ENCODE peak calls at places on chromosomes 6 and 20, in six cellular contexts. One of them, this sample, is unnamed.

GRCh38 chr6:27623103-27623502 is 150.2 kb upstream of the ZNF184 start:
- DNase-seq in body of pancreas: no peak
- DNase-seq in H9: no peak
- DNase-seq in pancreas: no peak
- DNase-seq in suprapubic skin: no peak
- DNase-seq in left ventricle myocardium inferior: no peak
- DNase-seq in this sample: no peak

GRCh38 chr20:19335341-19335740 is 122.9 kb downstream of the SLC24A3 start:
- DNase-seq in pancreas: no peak
- DNase-seq in left ventricle myocardium inferior: no peak
- DNase-seq in suprapubic skin: no peak
- DNase-seq in body of pancreas: no peak
- DNase-seq in H9: no peak
- DNase-seq in this sample: no peak

GRCh38 chr6:85679445-85680123 is 36.9 kb upstream of the SYNCRIP start:
- DNase-seq in suprapubic skin: no peak
- DNase-seq in H9: no peak
- DNase-seq in left ventricle myocardium inferior: no peak
- DNase-seq in pancreas: no peak
- DNase-seq in body of pancreas: no peak
- DNase-seq in this sample: no peak

GRCh38 chr6:166307082-166307980 is 861 bp downstream of the PRR18 start:
- DNase-seq in H9: peak
- DNase-seq in body of pancreas: peak
- DNase-seq in left ventricle myocardium inferior: no peak
- DNase-seq in pancreas: no peak
- DNase-seq in suprapubic skin: no peak
- DNase-seq in this sample: peak

GRCh38 chr6:104638841-104639290 is 220.9 kb downstream of the HACE1 start:
- DNase-seq in suprapubic skin: no peak
- DNase-seq in pancreas: no peak
- DNase-seq in body of pancreas: no peak
- DNase-seq in left ventricle myocardium inferior: peak
- DNase-seq in H9: no peak
- DNase-seq in this sample: no peak

GRCh38 chr20:18164356-18164755 is 26.7 kb downstream of the KAT14 start:
- DNase-seq in body of pancreas: no peak
- DNase-seq in pancreas: no peak
- DNase-seq in left ventricle myocardium inferior: no peak
- DNase-seq in H9: no peak
- DNase-seq in suprapubic skin: no peak
- DNase-seq in this sample: no peak

GRCh38 chr20:37347891-37348642 is 2.1 kb downstream of the SRC start:
- DNase-seq in pancreas: no peak
- DNase-seq in left ventricle myocardium inferior: no peak
- DNase-seq in body of pancreas: no peak
- DNase-seq in suprapubic skin: peak
- DNase-seq in H9: no peak
- DNase-seq in this sample: no peak

GRCh38 chr20:23396961-23397620 is 24.2 kb downstream of the NAPB start:
- DNase-seq in suprapubic skin: no peak
- DNase-seq in pancreas: no peak
- DNase-seq in body of pancreas: no peak
- DNase-seq in H9: no peak
- DNase-seq in left ventricle myocardium inferior: no peak
- DNase-seq in this sample: no peak

GRCh38 chr6:89977808-89978748 is 83.8 kb downstream of the GJA10 start:
- DNase-seq in suprapubic skin: no peak
- DNase-seq in left ventricle myocardium inferior: no peak
- DNase-seq in pancreas: no peak
- DNase-seq in H9: no peak
- DNase-seq in body of pancreas: no peak
- DNase-seq in this sample: no peak

GRCh38 chr6:90645634-90646033 is 58.8 kb upstream of the MAP3K7 start:
- DNase-seq in body of pancreas: no peak
- DNase-seq in H9: no peak
- DNase-seq in pancreas: no peak
- DNase-seq in left ventricle myocardium inferior: no peak
- DNase-seq in suprapubic skin: no peak
- DNase-seq in this sample: no peak

GRCh38 chr6:111985202-111985731 is 68.6 kb upstream of the CCN6 start:
- DNase-seq in pancreas: peak
- DNase-seq in suprapubic skin: no peak
- DNase-seq in H9: peak
- DNase-seq in left ventricle myocardium inferior: no peak
- DNase-seq in body of pancreas: peak
- DNase-seq in this sample: no peak

GRCh38 chr6:56827908-56828649 is 126.8 kb upstream of the BEND6 start:
- DNase-seq in body of pancreas: no peak
- DNase-seq in suprapubic skin: no peak
- DNase-seq in left ventricle myocardium inferior: no peak
- DNase-seq in pancreas: no peak
- DNase-seq in H9: no peak
- DNase-seq in this sample: no peak

GRCh38 chr20:19799325-19799724 is 41.3 kb downstream of the RIN2 start:
- DNase-seq in body of pancreas: no peak
- DNase-seq in left ventricle myocardium inferior: no peak
- DNase-seq in pancreas: no peak
- DNase-seq in suprapubic skin: no peak
- DNase-seq in H9: no peak
- DNase-seq in this sample: no peak

GRCh38 chr6:21764989-21765388 is 171.4 kb downstream of the SOX4 start:
- DNase-seq in suprapubic skin: no peak
- DNase-seq in H9: no peak
- DNase-seq in pancreas: no peak
- DNase-seq in body of pancreas: no peak
- DNase-seq in left ventricle myocardium inferior: no peak
- DNase-seq in this sample: no peak

GRCh38 chr6:15504581-15505350 is 158.1 kb downstream of the DTNBP1 start:
- DNase-seq in H9: no peak
- DNase-seq in body of pancreas: peak
- DNase-seq in pancreas: peak
- DNase-seq in left ventricle myocardium inferior: peak
- DNase-seq in suprapubic skin: peak
- DNase-seq in this sample: no peak

GRCh38 chr20:839015-839414 is 5.5 kb downstream of the FAM110A start:
- DNase-seq in suprapubic skin: no peak
- DNase-seq in body of pancreas: no peak
- DNase-seq in left ventricle myocardium inferior: no peak
- DNase-seq in H9: no peak
- DNase-seq in pancreas: no peak
- DNase-seq in this sample: no peak

GRCh38 chr20:60038400-60038799 is 80.2 kb downstream of the CDH26 start:
- DNase-seq in left ventricle myocardium inferior: no peak
- DNase-seq in H9: no peak
- DNase-seq in suprapubic skin: no peak
- DNase-seq in body of pancreas: no peak
- DNase-seq in pancreas: no peak
- DNase-seq in this sample: no peak

GRCh38 chr6:79432726-79433125 is 104.5 kb downstream of the LCA5 start:
- DNase-seq in H9: no peak
- DNase-seq in body of pancreas: no peak
- DNase-seq in suprapubic skin: no peak
- DNase-seq in pancreas: no peak
- DNase-seq in left ventricle myocardium inferior: no peak
- DNase-seq in this sample: no peak

GRCh38 chr6:79430913-79431312 is 106.3 kb downstream of the LCA5 start:
- DNase-seq in left ventricle myocardium inferior: no peak
- DNase-seq in suprapubic skin: no peak
- DNase-seq in body of pancreas: no peak
- DNase-seq in H9: peak
- DNase-seq in pancreas: no peak
- DNase-seq in this sample: no peak

GRCh38 chr6:79426625-79427278 is 110.5 kb downstream of the LCA5 start:
- DNase-seq in pancreas: no peak
- DNase-seq in H9: no peak
- DNase-seq in suprapubic skin: no peak
- DNase-seq in body of pancreas: no peak
- DNase-seq in left ventricle myocardium inferior: no peak
- DNase-seq in this sample: no peak

GRCh38 chr6:79427721-79428120 is 109.5 kb downstream of the LCA5 start:
- DNase-seq in suprapubic skin: no peak
- DNase-seq in pancreas: no peak
- DNase-seq in left ventricle myocardium inferior: no peak
- DNase-seq in body of pancreas: no peak
- DNase-seq in H9: no peak
- DNase-seq in this sample: no peak

DNA sequence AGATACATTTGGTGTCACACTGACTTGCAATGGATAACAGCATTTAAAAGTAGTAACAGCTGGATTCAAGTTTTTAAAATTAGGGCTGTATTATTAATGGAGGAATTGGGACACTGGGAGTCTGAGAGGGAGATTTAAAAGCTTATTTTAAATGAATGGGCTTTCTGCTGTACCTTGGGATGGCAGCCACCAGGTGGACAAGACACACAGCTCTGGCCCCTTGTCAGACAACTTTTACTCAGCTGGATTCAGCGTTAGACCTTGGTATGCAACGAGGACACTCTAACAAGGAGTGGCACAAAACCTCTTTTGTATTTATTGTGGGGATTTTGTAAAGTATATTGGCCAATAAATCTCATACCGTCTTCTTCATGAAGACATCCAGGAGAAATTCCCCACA is 105.8 kb downstream of the LCA5 start:
- DNase-seq in pancreas: no peak
- DNase-seq in body of pancreas: no peak
- DNase-seq in left ventricle myocardium inferior: no peak
- DNase-seq in H9: peak
- DNase-seq in suprapubic skin: no peak
- DNase-seq in this sample: no peak
- TF ChIP-seq CTCF in pancreas: no peak
- TF ChIP-seq CTCF in body of pancreas: no peak
- TF ChIP-seq CTCF in left ventricle myocardium inferior: no peak
- TF ChIP-seq CTCF in H9: peak
- TF ChIP-seq CTCF in suprapubic skin: no peak
- TF ChIP-seq CTCF in this sample: peak

DNA sequence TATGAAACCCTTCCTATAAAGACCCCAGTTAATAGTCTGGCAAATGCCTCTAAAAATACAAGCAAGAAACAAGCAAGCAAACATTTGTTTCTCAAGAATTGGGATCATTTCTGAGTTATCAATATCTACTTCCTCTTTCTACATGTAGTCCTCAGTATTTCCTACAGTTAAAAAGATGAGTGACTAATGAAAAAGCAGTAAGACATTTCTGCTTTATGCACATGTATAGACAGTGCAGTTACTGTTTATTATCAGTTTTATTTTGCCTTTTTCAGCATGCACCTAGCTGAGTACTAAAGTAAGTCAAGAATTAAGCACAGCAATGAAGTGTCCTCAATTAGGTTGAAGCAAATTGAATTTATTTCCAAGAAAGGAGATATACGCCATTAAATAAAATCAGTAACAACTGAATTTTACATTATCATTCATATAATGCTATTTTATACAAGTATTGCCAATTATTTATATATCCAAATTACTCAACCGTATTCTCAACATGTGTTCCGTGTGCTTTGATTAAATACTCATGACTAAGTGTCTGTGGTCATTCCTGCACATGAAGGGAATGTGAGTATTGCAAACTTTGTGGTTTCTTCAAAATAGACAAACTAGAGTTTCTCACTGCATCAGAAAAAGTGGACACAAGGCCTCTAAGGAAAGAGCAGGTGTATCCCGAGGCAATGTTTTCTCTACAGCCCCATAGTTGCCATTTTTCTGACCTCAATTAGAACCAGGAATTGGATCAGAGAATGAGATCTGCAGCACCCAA is 159.3 kb upstream of the MARCKS start:
- DNase-seq in left ventricle myocardium inferior: no peak
- DNase-seq in H9: no peak
- DNase-seq in suprapubic skin: no peak
- DNase-seq in pancreas: no peak
- DNase-seq in body of pancreas: no peak
- DNase-seq in this sample: no peak
- TF ChIP-seq CTCF in left ventricle myocardium inferior: no peak
- TF ChIP-seq CTCF in H9: no peak
- TF ChIP-seq CTCF in suprapubic skin: no peak
- TF ChIP-seq CTCF in pancreas: no peak
- TF ChIP-seq CTCF in body of pancreas: no peak
- TF ChIP-seq CTCF in this sample: no peak

GRCh38 chr6:127857051-127857637 is 43.7 kb downstream of the THEMIS start:
- DNase-seq in left ventricle myocardium inferior: no peak
- DNase-seq in pancreas: no peak
- DNase-seq in body of pancreas: no peak
- DNase-seq in suprapubic skin: no peak
- DNase-seq in H9: no peak
- DNase-seq in this sample: no peak

GRCh38 chr6:127854009-127854408 is 46.8 kb downstream of the THEMIS start:
- DNase-seq in pancreas: no peak
- DNase-seq in suprapubic skin: no peak
- DNase-seq in left ventricle myocardium inferior: no peak
- DNase-seq in H9: no peak
- DNase-seq in body of pancreas: no peak
- DNase-seq in this sample: no peak

GRCh38 chr6:127859956-127860355 is 40.9 kb downstream of the THEMIS start:
- DNase-seq in suprapubic skin: no peak
- DNase-seq in left ventricle myocardium inferior: no peak
- DNase-seq in body of pancreas: no peak
- DNase-seq in H9: no peak
- DNase-seq in pancreas: no peak
- DNase-seq in this sample: no peak

GRCh38 chr6:127858992-127859391 is 41.9 kb downstream of the THEMIS start:
- DNase-seq in H9: no peak
- DNase-seq in suprapubic skin: no peak
- DNase-seq in pancreas: no peak
- DNase-seq in body of pancreas: no peak
- DNase-seq in left ventricle myocardium inferior: no peak
- DNase-seq in this sample: no peak

GRCh38 chr6:127855542-127856159 is 45.2 kb downstream of the THEMIS start:
- DNase-seq in pancreas: no peak
- DNase-seq in H9: no peak
- DNase-seq in body of pancreas: no peak
- DNase-seq in left ventricle myocardium inferior: no peak
- DNase-seq in suprapubic skin: no peak
- DNase-seq in this sample: peak
- TF ChIP-seq CTCF in pancreas: peak
- TF ChIP-seq CTCF in H9: peak
- TF ChIP-seq CTCF in body of pancreas: peak
- TF ChIP-seq CTCF in left ventricle myocardium inferior: peak
- TF ChIP-seq CTCF in suprapubic skin: no peak
- TF ChIP-seq CTCF in this sample: peak

GRCh38 chr6:3751730-3752537 is 421 bp upstream of the PXDC1 start:
- DNase-seq in suprapubic skin: peak
- DNase-seq in left ventricle myocardium inferior: peak
- DNase-seq in body of pancreas: peak
- DNase-seq in pancreas: peak
- DNase-seq in H9: peak
- DNase-seq in this sample: peak
- TF ChIP-seq CTCF in suprapubic skin: peak
- TF ChIP-seq CTCF in left ventricle myocardium inferior: peak
- TF ChIP-seq CTCF in body of pancreas: peak
- TF ChIP-seq CTCF in pancreas: no peak
- TF ChIP-seq CTCF in H9: peak
- TF ChIP-seq CTCF in this sample: peak

GRCh38 chr6:158808442-158808833 is 10.7 kb downstream of the EZR start:
- DNase-seq in left ventricle myocardium inferior: no peak
- DNase-seq in body of pancreas: no peak
- DNase-seq in H9: no peak
- DNase-seq in pancreas: no peak
- DNase-seq in suprapubic skin: no peak
- DNase-seq in this sample: no peak
- TF ChIP-seq CTCF in left ventricle myocardium inferior: no peak
- TF ChIP-seq CTCF in body of pancreas: no peak
- TF ChIP-seq CTCF in H9: no peak
- TF ChIP-seq CTCF in pancreas: no peak
- TF ChIP-seq CTCF in suprapubic skin: no peak
- TF ChIP-seq CTCF in this sample: no peak

This sample was measured in endothelial cell.